ENCODE peak calls at places on chromosome 18, in six cellular contexts. R is A549; S is left ventricle myocardium superior; B is stimulated activated CD4-positive, alpha-beta T cell treated with anti-CD3 and anti-CD28 coated beads, TNF-alpha, amount 100 ng/mL, for 1 hour; A is HFFc6; N is T-cell. F is an unnamed sample.

GRCh38 chr18:73893879-73894278 is 253.8 kb downstream of the FBXO15 start:
- DNase-seq in R (no peak), S (no peak), B (no peak), A (no peak), N (no peak), F (no peak)

GRCh38 chr18:50340078-50340477 is 34.8 kb upstream of the SKA1 start:
- DNase-seq in R (no peak), S (no peak), B (no peak), A (no peak), N (no peak), F (no peak)

GRCh38 chr18:36757081-36757480 is 71.7 kb downstream of the TPGS2 start:
- DNase-seq in R (peak; percentile 37), S (no peak), B (no peak), A (peak; percentile 75), N (no peak), F (peak; percentile 71)

GRCh38 chr18:3060667-3061580 is 48.0 kb upstream of the LPIN2 start:
- DNase-seq in R (no peak), S (no peak), B (no peak), A (no peak), N (peak; percentile 37), F (no peak)

GRCh38 chr18:75041586-75041985 is 167.4 kb downstream of the PTGR3 start:
- DNase-seq in R (peak; percentile 24), S (no peak), B (no peak), A (peak; percentile 3), N (no peak), F (no peak)

GRCh38 chr18:49052891-49053644 is 102.3 kb upstream of the SMAD7 start:
- DNase-seq in R (no peak), S (no peak), B (no peak), A (peak; percentile 97), N (no peak), F (no peak)

GRCh38 chr18:8659609-8660242 is 45.6 kb upstream of the MTCL1 start:
- DNase-seq in R (no peak), S (no peak), B (no peak), A (no peak), N (no peak), F (no peak)

GRCh38 chr18:48541026-48541746 is 2.4 kb downstream of the CTIF start:
- DNase-seq in R (peak; percentile 57), S (peak; percentile 90), B (no peak), A (peak; percentile 79), N (no peak), F (peak; percentile 90)

GRCh38 chr18:3305354-3305762 is 43.4 kb downstream of the MYL12B start:
- DNase-seq in R (peak; percentile 25), S (no peak), B (peak; percentile 13), A (peak; percentile 91), N (no peak), F (no peak)

GRCh38 chr18:44771957-44772917 is 91.5 kb downstream of the SETBP1 start:
- DNase-seq in R (peak; percentile 37), S (peak; percentile 55), B (no peak), A (no peak), N (no peak), F (no peak)

GRCh38 chr18:13366977-13367892 is 148.7 kb downstream of the LDLRAD4 start:
- DNase-seq in R (no peak), S (no peak), B (no peak), A (no peak), N (no peak), F (no peak)

GRCh38 chr18:56382541-56382940 is 255.9 kb downstream of the TXNL1 start:
- DNase-seq in R (no peak), S (no peak), B (no peak), A (no peak), N (no peak), F (peak; percentile 6)

GRCh38 chr18:58257461-58257860 is 213.4 kb downstream of the NEDD4L start:
- DNase-seq in R (no peak), S (no peak), B (no peak), A (no peak), N (no peak), F (no peak)

GRCh38 chr18:58125183-58125582 is 81.2 kb downstream of the NEDD4L start:
- DNase-seq in R (peak; percentile 13), S (no peak), B (no peak), A (no peak), N (no peak), F (peak; percentile 39)

GRCh38 chr18:24672165-24672950 is 211.9 kb downstream of the HRH4 start:
- DNase-seq in R (no peak), S (no peak), B (no peak), A (no peak), N (no peak), F (no peak)